ENCODE peak calls at places on chromosomes 3 and 15, in four cellular contexts. S, B, N and V are unnamed samples.

GRCh38 chr3:129120254-129121004 is 1.2 kb downstream of the RAB43 start:
- DNase-seq in B (peak; percentile 99), S (peak; percentile 95), N (peak; percentile 91), V (peak; percentile 80)

GRCh38 chr15:51758645-51759044 is 7.2 kb downstream of the TMOD2 start:
- DNase-seq in N (no peak), S (peak; percentile 84), B (no peak), V (peak; percentile 49)

GRCh38 chr3:179723617-179724016 is 70.8 kb downstream of the USP13 start:
- DNase-seq in N (no peak), S (no peak), B (no peak), V (no peak)

GRCh38 chr3:126621171-126621570 is 33.8 kb downstream of the TXNRD3 start:
- DNase-seq in S (peak; percentile 87), N (no peak), B (no peak), V (peak; percentile 31)

GRCh38 chr3:197471221-197472010 is 84.4 kb downstream of the BDH1 start:
- DNase-seq in N (no peak), S (no peak), B (no peak), V (no peak)

GRCh38 chr15:89971592-89971997 is 29.5 kb upstream of the ZNF710 start:
- DNase-seq in B (peak; percentile 85), N (no peak), S (peak; percentile 78), V (peak; percentile 14)

GRCh38 chr15:38587214-38587613 is 22.6 kb upstream of the RASGRP1 start:
- DNase-seq in S (no peak), B (peak; percentile 30), N (no peak), V (no peak)

GRCh38 chr3:45437388-45437787 is 49.0 kb downstream of the LARS2 start:
- DNase-seq in N (no peak), S (no peak), B (no peak), V (no peak)

GRCh38 chr3:70090322-70090913 is 90.9 kb downstream of the SAMMSON start:
- DNase-seq in N (no peak), S (peak; percentile 51), B (peak; percentile 45), V (no peak)

GRCh38 chr3:13543251-13543650 is 5.7 kb upstream of the FBLN2 start:
- DNase-seq in N (peak; percentile 54), S (peak; percentile 97), B (no peak), V (peak; percentile 90)

GRCh38 chr15:73792429-73792828 is 39.3 kb upstream of the INSYN1 start:
- DNase-seq in B (no peak), S (no peak), N (no peak), V (no peak)

GRCh38 chr3:136818191-136818850 is 605 bp upstream of the SLC35G2 start:
- DNase-seq in S (peak; percentile 85), N (peak; percentile 74), B (no peak), V (peak; percentile 84)

GRCh38 chr15:78739996-78740903 is 71.0 kb downstream of the ADAMTS7 start:
- DNase-seq in S (peak; percentile 74), B (peak; percentile 62), N (no peak), V (no peak)
- H3K4me2 ChIP-seq in S (no peak overlapping the region), B (peak overlapping the region; percentile 47), N (no peak overlapping the region), V (no peak overlapping the region)

GRCh38 chr15:100861511-100861991 is 18.1 kb upstream of the ALDH1A3 start:
- DNase-seq in B (peak; percentile 1), S (no peak), N (no peak), V (no peak)
- H3K4me2 ChIP-seq in B (no peak overlapping the region), S (no peak overlapping the region), N (no peak overlapping the region), V (no peak overlapping the region)

GRCh38 chr3:108208831-108209230 is 13.4 kb downstream of the IFT57 start:
- DNase-seq in N (no peak), S (no peak), B (peak; percentile 67), V (no peak)

GRCh38 chr3:108202080-108202479 is 20.1 kb downstream of the IFT57 start:
- DNase-seq in N (no peak), B (no peak), S (peak; percentile 27), V (peak; percentile 71)

GRCh38 chr3:108201258-108201657 is 21.0 kb downstream of the IFT57 start:
- DNase-seq in B (no peak), N (no peak), S (no peak), V (no peak)

GRCh38 chr3:108200024-108200423 is 22.2 kb downstream of the IFT57 start:
- DNase-seq in S (no peak), N (no peak), B (no peak), V (no peak)

GRCh38 chr3:108202834-108203233 is 19.4 kb downstream of the IFT57 start:
- DNase-seq in N (no peak), B (no peak), S (peak; percentile 62), V (peak; percentile 48)
- H3K4me2 ChIP-seq in N (no peak overlapping the region), B (no peak overlapping the region), S (no peak overlapping the region), V (no peak overlapping the region)

GRCh38 chr15:101127503-101128076 is 124.3 kb downstream of the CHSY1 start:
- DNase-seq in S (peak; percentile 96), B (peak; percentile 93), N (no peak), V (peak; percentile 98)
- H3K4me2 ChIP-seq in S (peak overlapping the region; percentile 78), B (peak overlapping the region; percentile 71), N (no peak overlapping the region), V (peak overlapping the region; percentile 71)

GRCh38 chr3:24232784-24233183 is 261.9 kb downstream of the THRB start:
- DNase-seq in B (no peak), N (no peak), S (no peak), V (no peak)

GRCh38 chr3:24240306-24240705 is 254.3 kb downstream of the THRB start:
- DNase-seq in N (no peak), B (no peak), S (no peak), V (no peak)

GRCh38 chr3:24242012-24242698 is 252.5 kb downstream of the THRB start:
- DNase-seq in S (peak; percentile 92), B (no peak), N (peak; percentile 75), V (peak; percentile 82)

GRCh38 chr3:24235121-24235520 is 259.5 kb downstream of the THRB start:
- DNase-seq in B (peak; percentile 64), S (no peak), N (peak; percentile 84), V (peak; percentile 18)

DNA sequence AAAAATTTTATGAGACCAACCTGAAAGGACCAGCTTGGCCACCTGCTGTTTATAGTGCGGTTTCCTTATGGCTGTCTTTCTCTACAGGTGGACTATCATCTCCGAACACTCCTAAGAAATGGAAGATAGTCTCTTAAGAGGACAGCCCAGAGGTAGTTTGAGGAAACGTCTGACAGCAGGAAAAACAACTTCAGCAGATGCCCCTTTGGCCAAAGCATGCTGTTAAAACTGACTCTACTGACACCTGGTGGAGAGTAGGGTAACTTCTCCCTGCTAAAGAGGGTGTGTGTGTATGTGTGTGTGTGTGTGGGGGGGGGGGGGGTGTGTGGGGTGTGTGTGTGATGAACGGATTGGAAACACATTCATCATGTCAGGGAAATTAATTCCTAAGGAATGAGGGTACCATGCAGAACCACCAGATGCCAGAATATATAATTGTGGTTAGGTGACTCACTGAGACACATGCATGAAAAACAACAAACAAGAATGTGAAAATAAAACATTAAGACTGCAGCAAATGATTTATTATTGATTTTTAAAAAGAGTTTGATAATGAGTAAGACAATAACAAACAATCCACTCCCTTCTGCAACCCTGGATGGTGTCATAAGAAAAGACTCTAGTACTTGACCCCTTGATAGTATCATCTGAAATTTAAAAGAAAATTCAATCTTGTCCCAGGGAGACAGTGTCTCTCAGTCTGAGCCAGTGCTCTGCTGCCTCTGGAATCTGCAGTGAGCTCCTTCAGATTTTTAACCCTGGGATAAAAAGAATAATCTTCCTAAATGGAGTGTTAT is 256.5 kb downstream of the THRB start:
- DNase-seq in S (peak; percentile 92), B (peak; percentile 71), N (peak; percentile 95), V (peak; percentile 96)
- H3K4me2 ChIP-seq in S (peak overlapping the region; percentile 59), B (no peak overlapping the region), N (peak overlapping the region; percentile 64), V (peak overlapping the region; percentile 69)

DNA sequence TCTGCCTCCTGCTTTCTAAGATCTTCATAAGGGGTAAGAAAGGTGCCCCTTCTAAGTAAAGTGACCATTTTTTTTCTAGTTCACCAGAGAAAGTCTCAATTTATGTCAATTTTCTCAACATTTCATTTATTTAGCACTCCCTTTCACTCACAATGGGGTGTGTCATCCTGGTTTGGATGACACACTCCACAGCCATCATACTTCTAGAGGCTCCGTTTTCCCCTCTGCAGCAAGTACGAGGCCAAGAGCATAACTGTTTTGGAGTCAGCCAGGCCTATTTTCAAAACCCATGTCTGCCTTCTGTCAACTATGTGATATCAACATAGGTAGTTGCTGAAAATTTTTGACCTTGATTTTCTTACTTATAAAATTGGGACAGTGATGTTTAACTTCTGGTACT is 703.2 kb downstream of the NLGN1 start:
- DNase-seq in S (peak; percentile 17), N (no peak), B (no peak), V (no peak)
- H3K4me2 ChIP-seq in S (no peak overlapping the region), N (no peak overlapping the region), B (no peak overlapping the region), V (no peak overlapping the region)